ENCODE peak calls at places on chromosomes 4 and X, in seven cellular contexts. P is H9, R is neuronal stem cell, Y is IMR-90, A is mesendoderm, M is H1, F is trophoblast cell. S is an unnamed sample.

GRCh38 chr4:25506032-25506571 is 129.0 kb downstream of the ANAPC4 start:
- DNase-seq in P (no peak), R (no peak), Y (no peak), A (no peak), M (no peak), F (peak; percentile 22), S (no peak)

GRCh38 chrX:13110427-13111324 is 66.3 kb upstream of the FAM9C start:
- DNase-seq in P (no peak), R (no peak), Y (peak; percentile 92), A (peak; percentile 50), M (no peak), F (peak; percentile 85), S (peak; percentile 96)

GRCh38 chrX:80181079-80181478 is 166.5 kb downstream of the TBX22 start:
- DNase-seq in P (peak; percentile 31), R (no peak), Y (no peak), A (peak; percentile 39), M (peak; percentile 43), F (no peak), S (no peak)

GRCh38 chr4:25875281-25875745 is 12.5 kb upstream of the SEL1L3 start:
- DNase-seq in P (no peak), R (no peak), Y (no peak), A (no peak), M (no peak), F (no peak), S (no peak)

GRCh38 chr4:143668930-143669553 is 31.4 kb downstream of the FREM3 start:
- DNase-seq in P (no peak), R (no peak), Y (no peak), A (no peak), M (no peak), F (no peak), S (no peak)

GRCh38 chr4:55838356-55838755 is 15.1 kb upstream of the EXOC1 start:
- DNase-seq in P (no peak), R (no peak), Y (peak; percentile 5), A (no peak), M (no peak), F (peak; percentile 22), S (peak; percentile 6)

GRCh38 chr4:184382189-184382846 is 92.0 kb downstream of the IRF2 start:
- DNase-seq in P (no peak), R (no peak), Y (no peak), A (no peak), M (no peak), F (no peak), S (peak; percentile 16)

GRCh38 chr4:78864405-78865024 is 74.7 kb downstream of the PAQR3 start:
- DNase-seq in P (no peak), R (peak; percentile 52), Y (peak; percentile 85), A (peak; percentile 61), M (no peak), F (peak; percentile 89), S (peak; percentile 84)

GRCh38 chr4:104494161-104494560 is 533 bp downstream of the CXXC4 start:
- DNase-seq in P (no peak), R (no peak), Y (no peak), A (no peak), M (no peak), F (no peak), S (no peak)

GRCh38 chrX:118423558-118423957 is 72.1 kb upstream of the DOCK11 start:
- DNase-seq in P (no peak), R (no peak), Y (no peak), A (no peak), M (no peak), F (no peak), S (no peak)

GRCh38 chr4:47519239-47519883 is 34.3 kb downstream of the ATP10D start:
- DNase-seq in P (no peak), R (no peak), Y (no peak), A (no peak), M (no peak), F (no peak), S (no peak)

GRCh38 chrX:31199051-31199769 is 127.4 kb upstream of the FTHL17 start:
- DNase-seq in P (no peak), R (no peak), Y (no peak), A (no peak), M (no peak), F (no peak), S (peak; percentile 73)

GRCh38 chr4:125357675-125358074 is 42.9 kb downstream of the FAT4 start:
- DNase-seq in P (peak; percentile 69), R (peak; percentile 61), Y (no peak), A (peak; percentile 49), M (no peak), F (no peak), S (no peak)

GRCh38 chr4:125359363-125359762 is 44.6 kb downstream of the FAT4 start:
- DNase-seq in P (no peak), R (no peak), Y (no peak), A (no peak), M (no peak), F (no peak), S (no peak)

GRCh38 chr4:125358453-125358852 is 43.7 kb downstream of the FAT4 start:
- DNase-seq in P (peak; percentile 50), R (no peak), Y (no peak), A (peak; percentile 57), M (no peak), F (no peak), S (no peak)

GRCh38 chr4:125359960-125360628 is 45.3 kb downstream of the FAT4 start:
- DNase-seq in P (no peak), R (no peak), Y (no peak), A (peak; percentile 46), M (no peak), F (no peak), S (no peak)

DNA sequence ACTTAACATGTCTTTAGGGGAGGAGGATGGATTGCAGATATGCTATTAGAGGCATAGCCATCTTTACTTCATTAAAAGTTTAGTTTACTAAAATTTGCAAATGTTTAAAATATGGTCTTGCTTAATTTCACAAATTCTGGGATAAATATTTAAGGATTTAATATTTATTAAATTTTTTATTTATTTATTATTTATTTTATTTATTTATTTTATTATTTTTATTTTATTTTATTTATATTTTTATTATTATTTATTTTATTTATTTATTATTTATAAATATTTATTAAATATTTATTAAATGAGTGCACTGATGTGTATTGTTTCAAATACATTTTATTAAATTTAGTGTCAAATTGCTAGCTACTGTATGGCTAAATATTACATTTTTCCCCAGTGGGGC is 46.0 kb downstream of the FAT4 start:
- DNase-seq in P (no peak), R (no peak), Y (no peak), A (no peak), M (no peak), F (no peak), S (no peak)
- H3K23ac ChIP-seq in P (no peak overlapping the region), R (no peak overlapping the region), Y (no peak overlapping the region), A (no peak overlapping the region), M (no peak overlapping the region), F (no peak overlapping the region), S (no peak overlapping the region)

DNA sequence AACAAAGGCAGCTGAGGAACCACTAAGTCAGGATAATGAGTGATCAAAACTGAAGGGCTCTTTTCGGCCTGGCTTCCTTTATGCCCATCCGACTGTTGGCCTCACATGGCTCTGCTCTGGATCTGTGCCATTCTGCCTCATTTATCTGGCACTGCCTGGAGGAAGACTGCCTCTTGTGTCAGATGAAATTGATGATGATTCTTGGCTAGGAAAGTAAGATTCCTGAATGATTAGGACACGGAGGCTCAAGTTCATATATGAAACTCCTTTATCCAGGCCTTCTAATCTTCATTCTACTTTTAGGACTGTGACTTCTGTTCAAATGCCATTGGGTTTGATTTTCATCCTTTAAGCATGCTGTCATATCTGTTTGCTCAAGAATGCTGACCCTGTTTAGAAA is 475.4 kb upstream of the RPS6KA3 start:
- DNase-seq in P (no peak), R (no peak), Y (no peak), A (no peak), M (no peak), F (peak; percentile 56), S (no peak)
- H3K23ac ChIP-seq in P (no peak overlapping the region), R (no peak overlapping the region), Y (no peak overlapping the region), A (no peak overlapping the region), M (no peak overlapping the region), F (no peak overlapping the region), S (no peak overlapping the region)

GRCh38 chr4:89434364-89434988 is 126.9 kb upstream of the GPRIN3 start:
- DNase-seq in P (no peak), R (no peak), Y (peak; percentile 35), A (peak; percentile 55), M (no peak), F (peak; percentile 63), S (peak; percentile 59)
- H3K23ac ChIP-seq in P (no peak overlapping the region), R (no peak overlapping the region), Y (no peak overlapping the region), A (no peak overlapping the region), M (no peak overlapping the region), F (no peak overlapping the region), S (no peak overlapping the region)

GRCh38 chr4:153528705-153529493 is 62.7 kb downstream of the TMEM131L start:
- DNase-seq in P (no peak), R (no peak), Y (no peak), A (no peak), M (peak; percentile 22), F (no peak), S (no peak)
- H3K23ac ChIP-seq in P (no peak overlapping the region), R (no peak overlapping the region), Y (no peak overlapping the region), A (no peak overlapping the region), M (no peak overlapping the region), F (no peak overlapping the region), S (no peak overlapping the region)

GRCh38 chrX:121405826-121406225 is 358.4 kb downstream of the GLUD2 start:
- DNase-seq in P (no peak), R (no peak), Y (no peak), A (peak; percentile 72), M (no peak), F (peak; percentile 69), S (no peak)
- H3K23ac ChIP-seq in P (no peak overlapping the region), R (no peak overlapping the region), Y (no peak overlapping the region), A (no peak overlapping the region), M (no peak overlapping the region), F (no peak overlapping the region), S (no peak overlapping the region)

S was measured in mesenchymal stem cell.